ENCODE peak calls at places on chromosomes 11 and 22, in six cellular contexts. F is left lung, D is ascending aorta, C is Peyer's patch, X is fibroblast of lung, U is upper lobe of right lung. H is an unnamed sample.
A peak's percentile ranks its signal among the peaks of the same experiment; 100 is the strongest.

GRCh38 chr11:75668508-75669297 is at the start of gene MAP6:
- DNase-seq in F (no peak), D (no peak), C (no peak), X (peak; percentile 11), U (no peak), H (no peak)

GRCh38 chr11:121300313-121300971 is 7.9 kb downstream of the SC5D start:
- DNase-seq in F (no peak), D (no peak), C (no peak), X (no peak), U (no peak), H (no peak)

GRCh38 chr11:128764617-128765095 is 70.8 kb downstream of the FLI1 start:
- DNase-seq in F (peak; percentile 63), D (no peak), C (no peak), X (no peak), U (peak; percentile 81), H (no peak)

GRCh38 chr22:28582806-28583205 is 96.8 kb downstream of the TTC28 start:
- DNase-seq in F (no peak), D (no peak), C (no peak), X (peak; percentile 86), U (no peak), H (no peak)

GRCh38 chr11:103910721-103911120 is 125.7 kb upstream of the DDI1 start:
- DNase-seq in F (no peak), D (no peak), C (no peak), X (no peak), U (no peak), H (no peak)

GRCh38 chr11:133950874-133951483 is 5.8 kb downstream of the IGSF9B start:
- DNase-seq in F (no peak), D (no peak), C (no peak), X (no peak), U (no peak), H (no peak)

GRCh38 chr11:61162092-61162935 is 1.1 kb upstream of the VPS37C start:
- DNase-seq in F (no peak), D (no peak), C (peak; percentile 55), X (peak; percentile 41), U (no peak), H (no peak)

GRCh38 chr11:74371269-74372039 is 26.8 kb downstream of the PGM2L1 start:
- DNase-seq in F (no peak), D (no peak), C (no peak), X (peak; percentile 72), U (no peak), H (no peak)

GRCh38 chr11:34499719-34500505 is 13.7 kb downstream of the ELF5 start:
- DNase-seq in F (no peak), D (no peak), C (no peak), X (no peak), U (no peak), H (no peak)

GRCh38 chr11:73205666-73206343 is 12.3 kb upstream of the P2RY2 start:
- DNase-seq in F (peak; percentile 5), D (no peak), C (peak; percentile 48), X (no peak), U (no peak), H (no peak)

GRCh38 chr22:25775501-25775900 is 33.5 kb downstream of the MYO18B start:
- DNase-seq in F (no peak), D (no peak), C (no peak), X (peak; percentile 67), U (no peak), H (no peak)

GRCh38 chr11:72652871-72653615 is 21.2 kb downstream of the PDE2A start:
- DNase-seq in F (no peak), D (no peak), C (no peak), X (no peak), U (no peak), H (no peak)

GRCh38 chr11:78230161-78230877 is 41.6 kb downstream of the USP35 start:
- DNase-seq in F (no peak), D (no peak), C (no peak), X (no peak), U (no peak), H (no peak)

GRCh38 chr11:96627379-96627778 is 237.6 kb downstream of the JRKL start:
- DNase-seq in F (no peak), D (no peak), C (no peak), X (no peak), U (no peak), H (no peak)

GRCh38 chr11:9017773-9018172 is 14.0 kb upstream of the NRIP3 start:
- DNase-seq in F (peak; percentile 82), D (peak; percentile 24), C (peak; percentile 58), X (peak; percentile 14), U (peak; percentile 80), H (no peak)

GRCh38 chr11:40885257-40885947 is 574.0 kb downstream of the LRRC4C start:
- DNase-seq in F (no peak), D (no peak), C (no peak), X (peak; percentile 3), U (no peak), H (no peak)

GRCh38 chr22:39624501-39624821 is 53.9 kb downstream of the CACNA1I start:
- DNase-seq in F (no peak), D (no peak), C (no peak), X (no peak), U (no peak), H (no peak)

GRCh38 chr22:39620924-39621690 is 50.6 kb downstream of the CACNA1I start:
- DNase-seq in F (no peak), D (no peak), C (no peak), X (no peak), U (no peak), H (no peak)

GRCh38 chr22:39621826-39622225 is 51.3 kb downstream of the CACNA1I start:
- DNase-seq in F (no peak), D (no peak), C (no peak), X (no peak), U (no peak), H (no peak)

GRCh38 chr22:39623603-39624500 is 53.3 kb downstream of the CACNA1I start:
- DNase-seq in F (no peak), D (no peak), C (no peak), X (no peak), U (no peak), H (no peak)

DNA sequence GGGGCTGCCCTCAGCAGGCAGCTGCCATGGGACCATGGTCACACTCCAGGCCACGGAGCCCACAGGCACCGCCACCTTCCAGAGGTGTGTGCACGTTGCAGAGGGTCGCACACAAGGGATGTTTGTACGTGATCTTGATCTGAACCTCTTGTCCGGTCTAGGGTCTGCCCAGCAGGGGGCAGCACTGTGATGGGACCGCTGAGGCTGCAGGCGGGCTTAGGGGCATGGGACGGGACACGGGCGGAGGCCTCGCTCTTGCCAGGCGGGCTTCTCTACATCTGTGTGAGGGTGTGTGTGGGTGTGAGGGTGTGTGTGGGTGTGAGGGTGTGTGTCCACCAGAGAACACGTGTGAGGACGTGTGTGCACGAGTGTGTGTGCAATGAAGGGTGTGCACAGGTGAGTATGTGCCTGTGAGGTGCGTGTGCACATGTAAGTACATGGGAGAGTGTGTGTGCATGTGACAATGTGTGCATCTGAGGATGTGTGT is 52.4 kb downstream of the CACNA1I start:
- DNase-seq in F (peak; percentile 56), D (no peak), C (peak; percentile 85), X (peak; percentile 17), U (peak; percentile 81), H (no peak)
- TF ChIP-seq CTCF in F (peak; percentile 44), D (peak; percentile 28), C (peak; percentile 49), X (peak; percentile 32), U (peak; percentile 60), H (peak; percentile 26)

DNA sequence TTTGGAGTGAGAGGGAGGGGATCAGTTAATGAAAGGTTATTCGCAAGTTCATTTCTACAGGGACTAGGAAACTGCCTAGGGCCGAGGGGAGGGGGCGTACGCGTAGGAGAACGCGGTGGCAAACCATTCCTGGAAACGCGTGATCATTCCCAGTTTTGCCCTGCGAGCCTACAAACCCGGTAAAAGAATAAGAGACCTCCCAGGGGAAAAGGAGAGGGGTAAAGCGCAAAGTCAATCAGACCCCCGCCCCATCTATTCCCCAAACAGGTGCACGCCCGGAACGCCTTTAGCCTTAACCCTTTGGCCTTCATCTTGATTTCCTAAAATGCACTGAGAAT is 5.3 kb downstream of the BSX start:
- DNase-seq in F (no peak), D (no peak), C (no peak), X (no peak), U (no peak), H (no peak)
- H3K27me3 ChIP-seq in F (peaks cover 97% of the 10 kb centered on the region), D (peaks cover 34% of the 10 kb centered on the region), C (no peaks in the 10 kb centered on the region), X (peaks cover 66% of the 10 kb centered on the region), U (peaks cover 90% of the 10 kb centered on the region), H (peaks cover 28% of the 10 kb centered on the region)

GRCh38 chr22:44335903-44336803 is 23.4 kb upstream of the SHISAL1 start:
- DNase-seq in F (no peak), D (no peak), C (no peak), X (no peak), U (no peak), H (no peak)
- TF ChIP-seq CTCF in F (no peak), D (no peak), C (no peak), X (no peak), U (no peak), H (no peak)

GRCh38 chr22:20864186-20864908 is 5.5 kb downstream of the SNAP29 start:
- DNase-seq in F (no peak), D (no peak), C (no peak), X (no peak), U (no peak), H (no peak)

GRCh38 chr22:20867179-20868099 is 8.6 kb downstream of the SNAP29 start:
- DNase-seq in F (peak; percentile 67), D (peak; percentile 22), C (peak; percentile 54), X (no peak), U (no peak), H (no peak)

GRCh38 chr22:20865331-20865730 is 6.5 kb downstream of the SNAP29 start:
- DNase-seq in F (no peak), D (no peak), C (no peak), X (no peak), U (no peak), H (no peak)

GRCh38 chr22:20866716-20867115 is 7.9 kb downstream of the SNAP29 start:
- DNase-seq in F (no peak), D (no peak), C (no peak), X (no peak), U (no peak), H (no peak)

DNA sequence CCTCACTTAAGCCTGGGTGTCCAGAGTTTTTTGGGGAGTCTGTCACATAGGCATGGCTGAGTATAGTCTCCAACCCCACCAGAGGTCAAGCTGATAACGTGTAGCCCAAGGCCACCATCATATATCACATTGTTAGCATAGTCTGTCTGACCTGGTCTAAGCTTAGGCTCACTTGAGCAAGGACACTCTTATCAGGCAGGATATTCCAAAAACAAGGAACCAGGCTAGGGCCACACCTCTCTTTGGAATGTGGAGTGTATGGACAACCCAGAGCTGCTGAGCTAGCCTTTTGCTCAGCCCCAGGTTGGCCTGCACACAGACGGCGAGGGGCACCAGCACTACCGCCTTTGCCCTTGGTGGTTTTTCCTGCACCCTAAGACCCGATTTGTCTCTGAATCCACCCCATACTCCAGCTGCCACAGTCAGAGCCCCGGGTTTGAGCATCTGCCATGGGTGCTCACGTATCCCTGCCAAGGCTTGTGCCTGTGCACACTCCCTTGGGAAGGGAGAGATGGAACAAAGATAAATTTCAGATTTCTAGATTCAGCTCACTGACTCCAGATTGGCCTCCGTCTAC is 7.2 kb downstream of the SNAP29 start:
- DNase-seq in F (no peak), D (no peak), C (no peak), X (no peak), U (no peak), H (no peak)
- H3K27me3 ChIP-seq in F (no peaks in the 10 kb centered on the region), D (no peaks in the 10 kb centered on the region), C (no peaks in the 10 kb centered on the region), X (no peaks in the 10 kb centered on the region), U (no peaks in the 10 kb centered on the region), H (no peaks in the 10 kb centered on the region)

GRCh38 chr22:33451851-33452469 is 393.8 kb upstream of the SYN3 start:
- DNase-seq in F (no peak), D (no peak), C (no peak), X (peak; percentile 13), U (no peak), H (no peak)
- TF ChIP-seq CTCF in F (no peak), D (no peak), C (no peak), X (no peak), U (no peak), H (no peak)

H was measured in esophagus squamous epithelium.